ENCODE peak calls at places on chromosomes 2 and 18, in four cellular contexts. One of them, this sample, is unnamed.
A peak's percentile ranks its signal among the peaks of the same experiment; 100 is the strongest.

GRCh38 chr2:84297155-84297554 is 161.9 kb downstream of the SUCLG1 start:
- DNase-seq in GM13977: no peak
- DNase-seq in PC-9: peak; percentile 50
- DNase-seq in CD8-positive, alpha-beta T cell: no peak
- DNase-seq in this sample: no peak

GRCh38 chr18:34947711-34948125 is 93.5 kb upstream of the MAPRE2 start:
- DNase-seq in GM13977: no peak
- DNase-seq in CD8-positive, alpha-beta T cell: no peak
- DNase-seq in PC-9: peak; percentile 46
- DNase-seq in this sample: no peak

GRCh38 chr2:8193686-8194615 is 487.9 kb upstream of the ID2 start:
- DNase-seq in PC-9: no peak
- DNase-seq in GM13977: no peak
- DNase-seq in CD8-positive, alpha-beta T cell: no peak
- DNase-seq in this sample: no peak

GRCh38 chr2:71779306-71779855 is 326.0 kb downstream of the DYSF start:
- DNase-seq in PC-9: no peak
- DNase-seq in GM13977: no peak
- DNase-seq in CD8-positive, alpha-beta T cell: no peak
- DNase-seq in this sample: no peak

GRCh38 chr2:218168635-218169462 is 2.1 kb upstream of the CXCR1 start:
- DNase-seq in CD8-positive, alpha-beta T cell: peak; percentile 75
- DNase-seq in PC-9: no peak
- DNase-seq in GM13977: peak; percentile 70
- DNase-seq in this sample: peak; percentile 64

GRCh38 chr2:236365258-236366048 is 101.2 kb upstream of the ASB18 start:
- DNase-seq in PC-9: no peak
- DNase-seq in GM13977: no peak
- DNase-seq in CD8-positive, alpha-beta T cell: no peak
- DNase-seq in this sample: no peak

GRCh38 chr2:218953366-218953954 is 6.0 kb upstream of the CDK5R2 start:
- DNase-seq in GM13977: no peak
- DNase-seq in PC-9: no peak
- DNase-seq in CD8-positive, alpha-beta T cell: no peak
- DNase-seq in this sample: no peak

GRCh38 chr2:95159690-95160449 is at the start of gene ZNF514:
- DNase-seq in GM13977: peak; percentile 90
- DNase-seq in PC-9: no peak
- DNase-seq in CD8-positive, alpha-beta T cell: peak; percentile 71
- DNase-seq in this sample: peak; percentile 89

GRCh38 chr2:98923244-98923940 is 12.6 kb downstream of the CRACDL start:
- DNase-seq in GM13977: no peak
- DNase-seq in CD8-positive, alpha-beta T cell: no peak
- DNase-seq in PC-9: no peak
- DNase-seq in this sample: no peak

GRCh38 chr2:238952261-238952924 is 104.5 kb downstream of the TWIST2 start:
- DNase-seq in PC-9: no peak
- DNase-seq in GM13977: no peak
- DNase-seq in CD8-positive, alpha-beta T cell: no peak
- DNase-seq in this sample: no peak

GRCh38 chr2:70570041-70570661 is 16.5 kb upstream of the TGFA start:
- DNase-seq in PC-9: peak; percentile 63
- DNase-seq in GM13977: no peak
- DNase-seq in CD8-positive, alpha-beta T cell: no peak
- DNase-seq in this sample: no peak

GRCh38 chr2:187702157-187702556 is 147.9 kb upstream of the TFPI start:
- DNase-seq in PC-9: no peak
- DNase-seq in GM13977: no peak
- DNase-seq in CD8-positive, alpha-beta T cell: no peak
- DNase-seq in this sample: no peak

GRCh38 chr2:174597347-174598047 is at the start of gene WIPF1:
- DNase-seq in GM13977: peak; percentile 49
- DNase-seq in PC-9: no peak
- DNase-seq in CD8-positive, alpha-beta T cell: peak; percentile 58
- DNase-seq in this sample: peak; percentile 46

GRCh38 chr18:23115683-23116096 is 19.6 kb upstream of the CABLES1 start:
- DNase-seq in CD8-positive, alpha-beta T cell: no peak
- DNase-seq in PC-9: peak; percentile 97
- DNase-seq in GM13977: no peak
- DNase-seq in this sample: no peak

GRCh38 chr2:65576861-65577601 is 144.6 kb upstream of the SPRED2 start:
- DNase-seq in PC-9: peak; percentile 98
- DNase-seq in GM13977: no peak
- DNase-seq in CD8-positive, alpha-beta T cell: no peak
- DNase-seq in this sample: no peak

GRCh38 chr18:49467019-49467563 is 6.6 kb upstream of the DYM start:
- DNase-seq in CD8-positive, alpha-beta T cell: no peak
- DNase-seq in PC-9: no peak
- DNase-seq in GM13977: no peak
- DNase-seq in this sample: no peak

GRCh38 chr2:230723363-230723762 is 10.7 kb downstream of the CAB39 start:
- DNase-seq in GM13977: no peak
- DNase-seq in PC-9: no peak
- DNase-seq in CD8-positive, alpha-beta T cell: peak; percentile 45
- DNase-seq in this sample: no peak

GRCh38 chr2:107932986-107933385 is 53.3 kb upstream of the SLC5A7 start:
- DNase-seq in PC-9: no peak
- DNase-seq in GM13977: no peak
- DNase-seq in CD8-positive, alpha-beta T cell: no peak
- DNase-seq in this sample: no peak

GRCh38 chr2:33202641-33203345 is 256.0 kb downstream of the LTBP1 start:
- DNase-seq in GM13977: no peak
- DNase-seq in PC-9: no peak
- DNase-seq in CD8-positive, alpha-beta T cell: no peak
- DNase-seq in this sample: no peak

GRCh38 chr2:72130671-72131360 is 16.8 kb downstream of the CYP26B1 start:
- DNase-seq in PC-9: no peak
- DNase-seq in GM13977: no peak
- DNase-seq in CD8-positive, alpha-beta T cell: no peak
- DNase-seq in this sample: no peak

GRCh38 chr2:14706201-14706600 is 73.7 kb downstream of the LRATD1 start:
- DNase-seq in CD8-positive, alpha-beta T cell: no peak
- DNase-seq in PC-9: no peak
- DNase-seq in GM13977: no peak
- DNase-seq in this sample: no peak

GRCh38 chr2:203869207-203869606 is 1.6 kb downstream of the CTLA4 start:
- DNase-seq in PC-9: no peak
- DNase-seq in CD8-positive, alpha-beta T cell: no peak
- DNase-seq in GM13977: no peak
- DNase-seq in this sample: no peak

GRCh38 chr2:12416600-12416999 is 300.1 kb upstream of the TRIB2 start:
- DNase-seq in GM13977: no peak
- DNase-seq in CD8-positive, alpha-beta T cell: peak; percentile 66
- DNase-seq in PC-9: no peak
- DNase-seq in this sample: no peak

GRCh38 chr18:2971741-2972552 is 41.0 kb downstream of the LPIN2 start:
- DNase-seq in GM13977: peak; percentile 59
- DNase-seq in CD8-positive, alpha-beta T cell: peak; percentile 73
- DNase-seq in PC-9: no peak
- DNase-seq in this sample: peak; percentile 70

GRCh38 chr2:213125646-213126347 is 25.6 kb downstream of the IKZF2 start:
- DNase-seq in GM13977: no peak
- DNase-seq in CD8-positive, alpha-beta T cell: no peak
- DNase-seq in PC-9: no peak
- DNase-seq in this sample: no peak

GRCh38 chr2:189633392-189633811 is 27.9 kb upstream of the ASNSD1 start:
- DNase-seq in GM13977: no peak
- DNase-seq in CD8-positive, alpha-beta T cell: no peak
- DNase-seq in PC-9: no peak
- DNase-seq in this sample: no peak
- TF ChIP-seq CTCF in GM13977: peak; percentile 24
- TF ChIP-seq CTCF in CD8-positive, alpha-beta T cell: no peak
- TF ChIP-seq CTCF in PC-9: peak; percentile 40
- TF ChIP-seq CTCF in this sample: no peak

GRCh38 chr2:59181347-59181746 is 940.2 kb upstream of the FANCL start:
- DNase-seq in PC-9: no peak
- DNase-seq in GM13977: no peak
- DNase-seq in CD8-positive, alpha-beta T cell: no peak
- DNase-seq in this sample: no peak

GRCh38 chr2:59183070-59183469 is 941.9 kb upstream of the FANCL start:
- DNase-seq in PC-9: no peak
- DNase-seq in CD8-positive, alpha-beta T cell: no peak
- DNase-seq in GM13977: no peak
- DNase-seq in this sample: no peak

GRCh38 chr2:59180111-59180510 is 939.0 kb upstream of the FANCL start:
- DNase-seq in GM13977: no peak
- DNase-seq in CD8-positive, alpha-beta T cell: no peak
- DNase-seq in PC-9: no peak
- DNase-seq in this sample: no peak

GRCh38 chr2:59184281-59185020 is 943.3 kb upstream of the FANCL start:
- DNase-seq in PC-9: peak; percentile 17
- DNase-seq in CD8-positive, alpha-beta T cell: no peak
- DNase-seq in GM13977: no peak
- DNase-seq in this sample: no peak

GRCh38 chr2:59182249-59182648 is 941.1 kb upstream of the FANCL start:
- DNase-seq in GM13977: no peak
- DNase-seq in PC-9: no peak
- DNase-seq in CD8-positive, alpha-beta T cell: no peak
- DNase-seq in this sample: no peak
- TF ChIP-seq CTCF in GM13977: peak; percentile 49
- TF ChIP-seq CTCF in PC-9: peak; percentile 47
- TF ChIP-seq CTCF in CD8-positive, alpha-beta T cell: no peak
- TF ChIP-seq CTCF in this sample: peak; percentile 34

GRCh38 chr2:102522890-102523289 is 49.9 kb downstream of the SLC9A4 start:
- DNase-seq in PC-9: no peak
- DNase-seq in GM13977: no peak
- DNase-seq in CD8-positive, alpha-beta T cell: no peak
- DNase-seq in this sample: no peak

GRCh38 chr2:102523647-102524046 is 50.6 kb downstream of the SLC9A4 start:
- DNase-seq in GM13977: no peak
- DNase-seq in CD8-positive, alpha-beta T cell: no peak
- DNase-seq in PC-9: no peak
- DNase-seq in this sample: no peak

GRCh38 chr2:102520009-102520408 is 47.0 kb downstream of the SLC9A4 start:
- DNase-seq in GM13977: peak; percentile 47
- DNase-seq in PC-9: no peak
- DNase-seq in CD8-positive, alpha-beta T cell: no peak
- DNase-seq in this sample: peak; percentile 33

GRCh38 chr2:102520801-102521200 is 47.8 kb downstream of the SLC9A4 start:
- DNase-seq in CD8-positive, alpha-beta T cell: no peak
- DNase-seq in GM13977: no peak
- DNase-seq in PC-9: peak; percentile 56
- DNase-seq in this sample: no peak

GRCh38 chr2:102522169-102522568 is 49.1 kb downstream of the SLC9A4 start:
- DNase-seq in CD8-positive, alpha-beta T cell: no peak
- DNase-seq in GM13977: no peak
- DNase-seq in PC-9: no peak
- DNase-seq in this sample: no peak
- TF ChIP-seq CTCF in CD8-positive, alpha-beta T cell: no peak
- TF ChIP-seq CTCF in GM13977: no peak
- TF ChIP-seq CTCF in PC-9: no peak
- TF ChIP-seq CTCF in this sample: no peak

GRCh38 chr2:16638941-16639340 is 26.7 kb downstream of the CYRIA start:
- DNase-seq in GM13977: no peak
- DNase-seq in CD8-positive, alpha-beta T cell: no peak
- DNase-seq in PC-9: peak; percentile 0
- DNase-seq in this sample: no peak
- TF ChIP-seq CTCF in GM13977: no peak
- TF ChIP-seq CTCF in CD8-positive, alpha-beta T cell: no peak
- TF ChIP-seq CTCF in PC-9: no peak
- TF ChIP-seq CTCF in this sample: no peak

DNA sequence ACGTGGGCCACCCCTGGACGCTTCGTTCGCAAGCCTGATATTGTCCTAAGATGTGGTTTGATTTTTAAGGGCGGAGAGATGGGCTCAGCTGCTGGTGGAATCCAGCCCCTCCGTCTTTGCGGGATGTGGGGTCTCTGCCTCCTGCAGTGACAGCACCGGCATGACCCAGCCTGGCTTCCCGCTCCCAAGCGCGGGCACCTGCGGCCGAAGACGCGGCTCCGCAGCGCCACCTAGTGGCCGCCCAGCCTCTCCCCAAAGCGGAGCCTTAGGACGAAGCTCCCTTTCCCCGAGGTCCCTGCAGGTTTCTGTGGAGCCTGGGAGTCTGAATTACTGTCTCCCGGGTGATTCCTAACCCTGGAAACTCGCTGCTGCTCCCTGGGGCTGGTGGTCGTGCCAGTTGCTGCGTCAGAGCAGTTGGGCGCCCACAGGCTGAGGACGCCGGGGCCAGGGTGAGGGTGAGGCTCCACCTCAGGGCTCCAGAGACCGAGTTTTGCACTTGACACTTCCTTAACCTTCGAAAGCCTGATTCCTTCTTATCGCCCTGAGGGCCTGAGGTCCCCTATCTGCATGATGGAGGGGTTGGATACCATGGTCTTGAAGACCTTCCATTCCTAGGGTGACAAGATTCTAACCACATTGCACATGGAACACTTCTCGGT is 137.5 kb downstream of the TPO start:
- DNase-seq in CD8-positive, alpha-beta T cell: peak; percentile 60
- DNase-seq in GM13977: peak; percentile 84
- DNase-seq in PC-9: no peak
- DNase-seq in this sample: peak; percentile 88
- TF ChIP-seq CTCF in CD8-positive, alpha-beta T cell: peak; percentile 93
- TF ChIP-seq CTCF in GM13977: peak; percentile 98
- TF ChIP-seq CTCF in PC-9: peak; percentile 95
- TF ChIP-seq CTCF in this sample: peak; percentile 87

GRCh38 chr2:106108351-106108750 is 85.8 kb downstream of the UXS1 start:
- DNase-seq in PC-9: no peak
- DNase-seq in CD8-positive, alpha-beta T cell: no peak
- DNase-seq in GM13977: no peak
- DNase-seq in this sample: no peak
- TF ChIP-seq CTCF in PC-9: peak; percentile 35
- TF ChIP-seq CTCF in CD8-positive, alpha-beta T cell: no peak
- TF ChIP-seq CTCF in GM13977: peak; percentile 41
- TF ChIP-seq CTCF in this sample: peak; percentile 31